ENCODE peak calls at places on chromosomes 12 and 14, in six cellular contexts. X is A549, T is gastrocnemius medialis, G is endothelial cell of umbilical vein, O is breast epithelium, V is IMR-90. C is an unnamed sample.

GRCh38 chr14:54808326-54809161 is 94.1 kb downstream of the GCH1 start:
- DNase-seq in X (no peak), T (no peak), G (no peak), O (no peak), V (no peak), C (no peak)

GRCh38 chr14:103141117-103141796 is 18.0 kb downstream of the TNFAIP2 start:
- DNase-seq in X (peak), T (no peak), G (peak), O (no peak), V (peak), C (no peak)

GRCh38 chr12:98399532-98399931 is 115.9 kb upstream of the TMPO start:
- DNase-seq in X (peak), T (no peak), G (peak), O (no peak), V (peak), C (no peak)

GRCh38 chr12:68613209-68613904 is 2.7 kb downstream of the RAP1B start:
- DNase-seq in X (no peak), T (no peak), G (no peak), O (no peak), V (no peak), C (no peak)

GRCh38 chr12:72511906-72512305 is 239.7 kb downstream of the TRHDE start:
- DNase-seq in X (no peak), T (no peak), G (no peak), O (no peak), V (peak), C (no peak)

GRCh38 chr12:3364661-3365264 is 126.2 kb upstream of the PRMT8 start:
- DNase-seq in X (no peak), T (no peak), G (no peak), O (no peak), V (no peak), C (no peak)

GRCh38 chr14:105411017-105411941 is 8.3 kb upstream of the MTA1 start:
- DNase-seq in X (peak), T (no peak), G (peak), O (no peak), V (peak), C (no peak)

GRCh38 chr14:76763362-76764041 is 2.2 kb downstream of the VASH1 start:
- DNase-seq in X (no peak), T (no peak), G (peak), O (peak), V (peak), C (no peak)

GRCh38 chr12:108594-108993 is 42.0 kb downstream of the IQSEC3 start:
- DNase-seq in X (no peak), T (no peak), G (no peak), O (no peak), V (no peak), C (no peak)

GRCh38 chr12:85557850-85558249 is 277.8 kb downstream of the ALX1 start:
- DNase-seq in X (no peak), T (no peak), G (no peak), O (no peak), V (no peak), C (no peak)

GRCh38 chr14:53306267-53306721 is 153.2 kb upstream of the DDHD1 start:
- DNase-seq in X (peak), T (no peak), G (peak), O (peak), V (peak), C (peak)

GRCh38 chr12:23221926-23222325 is 597.0 kb downstream of the ETNK1 start:
- DNase-seq in X (no peak), T (no peak), G (no peak), O (no peak), V (no peak), C (no peak)

GRCh38 chr14:96625436-96625945 is 123.3 kb downstream of the PAPOLA start:
- DNase-seq in X (no peak), T (no peak), G (no peak), O (no peak), V (no peak), C (peak)

GRCh38 chr12:46209914-46210834 is 58.7 kb downstream of the SLC38A1 start:
- DNase-seq in X (no peak), T (peak), G (peak), O (peak), V (no peak), C (peak)

GRCh38 chr14:105168979-105169507 is 467 bp upstream of the JAG2 start:
- DNase-seq in X (peak), T (no peak), G (peak), O (no peak), V (no peak), C (no peak)

GRCh38 chr12:101490286-101490920 is 15.3 kb downstream of the SPIC start:
- DNase-seq in X (peak), T (peak), G (no peak), O (no peak), V (no peak), C (no peak)

GRCh38 chr12:81128930-81129554 is 51.2 kb downstream of the ACSS3 start:
- DNase-seq in X (peak), T (no peak), G (peak), O (no peak), V (peak), C (peak)

GRCh38 chr14:20620798-20621478 is 20.6 kb downstream of the OR6S1 start:
- DNase-seq in X (no peak), T (no peak), G (no peak), O (no peak), V (no peak), C (no peak)

DNA sequence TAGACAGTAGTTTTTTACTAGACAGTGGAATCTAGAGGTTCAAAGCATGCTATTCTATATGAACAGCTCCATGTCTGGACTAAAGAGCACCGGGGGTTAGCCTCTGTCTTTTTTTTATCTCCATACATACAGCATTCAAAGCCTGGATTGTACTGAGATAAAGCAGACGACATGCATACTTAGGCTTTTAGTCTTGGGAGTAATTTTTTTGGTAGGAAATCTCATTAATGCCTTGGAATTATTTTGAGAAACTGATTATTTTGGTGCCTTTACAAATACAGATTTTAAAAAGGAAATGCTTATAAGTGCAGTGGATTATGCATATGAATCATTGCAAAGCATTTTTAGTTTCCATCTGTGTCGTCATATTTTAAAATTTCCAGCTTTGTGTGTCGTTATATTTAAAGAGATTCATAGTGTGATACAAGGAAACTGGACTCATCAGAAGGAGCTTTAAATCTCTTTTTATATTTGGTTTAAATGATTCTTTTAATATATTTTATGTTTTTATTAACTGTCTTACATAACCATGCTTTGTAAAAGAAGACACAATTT is 305.9 kb upstream of the RGS6 start:
- DNase-seq in X (no peak), T (no peak), G (no peak), O (no peak), V (peak), C (no peak)
- H3K27ac ChIP-seq in X (no peak), T (no peak), G (no peak), O (no peak), V (no peak), C (no peak)

GRCh38 chr12:51905507-51906438 is 1.5 kb upstream of the ACVRL1 start:
- DNase-seq in X (no peak), T (peak), G (peak), O (no peak), V (peak), C (peak)
- TF ChIP-seq POLR2A in X (no peak), T (peak), G (peak), O (no peak), V (no peak), C (no peak)

GRCh38 chr12:47885012-47885501 is 19.7 kb downstream of the VDR start:
- DNase-seq in X (no peak), T (no peak), G (no peak), O (no peak), V (no peak), C (no peak)

GRCh38 chr12:47885566-47885965 is 19.2 kb downstream of the VDR start:
- DNase-seq in X (no peak), T (no peak), G (no peak), O (peak), V (no peak), C (no peak)

GRCh38 chr12:47883663-47884195 is 21.1 kb downstream of the VDR start:
- DNase-seq in X (no peak), T (no peak), G (no peak), O (no peak), V (no peak), C (no peak)

GRCh38 chr12:47882796-47883546 is 21.8 kb downstream of the VDR start:
- DNase-seq in X (no peak), T (no peak), G (no peak), O (peak), V (no peak), C (no peak)

DNA sequence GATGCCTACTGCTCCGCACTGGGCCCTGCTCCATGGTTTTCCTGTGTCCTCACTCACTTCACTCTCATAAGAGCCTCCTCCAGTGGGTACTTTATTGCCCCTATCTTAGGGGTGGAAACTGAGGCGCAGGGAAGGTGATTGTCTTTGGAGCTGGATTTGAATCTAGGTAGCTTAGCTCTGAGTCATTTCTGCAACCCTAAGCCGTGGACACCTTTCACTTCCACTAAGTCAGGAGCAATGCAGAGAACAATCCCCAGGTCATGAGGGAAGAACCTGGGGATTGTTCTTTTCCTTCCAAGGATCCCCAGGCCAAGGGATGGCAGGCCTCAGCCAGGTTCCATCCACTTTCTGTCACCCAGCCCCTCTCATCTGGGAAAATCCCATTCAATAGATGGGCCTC is 20.3 kb downstream of the VDR start:
- DNase-seq in X (no peak), T (no peak), G (no peak), O (no peak), V (no peak), C (no peak)
- H3K27ac ChIP-seq in X (no peak), T (no peak), G (no peak), O (peak), V (no peak), C (no peak)

GRCh38 chr12:121815221-121815620 is 11.4 kb downstream of the SETD1B start:
- DNase-seq in X (no peak), T (no peak), G (no peak), O (no peak), V (no peak), C (no peak)
- TF ChIP-seq POLR2A in X (no peak), T (no peak), G (no peak), O (no peak), V (no peak), C (no peak)

DNA sequence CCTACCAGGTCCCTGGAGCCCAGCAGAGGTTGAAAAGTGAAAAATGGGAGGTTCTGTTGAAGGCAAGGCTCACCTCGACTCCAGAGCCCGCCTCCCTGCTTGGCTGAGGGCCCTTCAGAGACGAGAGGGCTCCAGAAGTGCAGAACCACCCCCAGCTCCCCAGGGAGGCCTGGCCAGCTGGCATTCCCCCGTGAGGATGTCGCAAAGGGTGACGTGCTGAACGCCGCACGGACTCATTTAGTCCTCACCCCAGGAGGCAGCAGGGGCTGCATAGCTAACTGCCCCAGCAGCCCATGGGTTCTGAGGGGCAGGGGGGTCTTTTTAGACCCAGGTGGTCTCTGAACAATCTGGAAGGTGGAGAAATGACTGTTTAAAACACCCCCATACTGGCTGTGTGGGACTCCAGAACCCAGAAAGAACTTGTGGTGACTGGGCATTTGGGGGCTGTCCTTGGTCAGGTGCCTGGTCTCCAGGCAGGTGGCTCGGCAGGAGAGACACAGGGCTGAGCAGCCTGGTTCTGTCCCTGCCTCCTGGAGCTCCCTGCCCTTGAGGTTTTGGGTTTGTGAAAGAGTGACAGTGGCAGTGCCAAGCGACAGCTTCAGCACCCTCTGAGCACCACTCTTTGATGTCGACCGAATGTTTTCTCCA is 32.0 kb downstream of the ANAPC7 start:
- DNase-seq in X (no peak), T (no peak), G (no peak), O (no peak), V (no peak), C (no peak)
- H3K27ac ChIP-seq in X (no peak), T (no peak), G (no peak), O (peak), V (no peak), C (no peak)

C was measured in uterus.